ENCODE peak calls at places on chromosomes 11 and 22, in four cellular contexts. One of them, this sample, is unnamed.

GRCh38 chr11:10012068-10012467 is 282.0 kb downstream of the SBF2 start:
- DNase-seq in hippocampal formation: no peak
- DNase-seq in lung: no peak
- DNase-seq in MM.1S: no peak
- DNase-seq in this sample: no peak

GRCh38 chr22:33119044-33119443 is 60.9 kb upstream of the SYN3 start:
- DNase-seq in hippocampal formation: no peak
- DNase-seq in lung: no peak
- DNase-seq in MM.1S: no peak
- DNase-seq in this sample: no peak

GRCh38 chr22:38414009-38414395 is 41.0 kb downstream of the KCNJ4 start:
- DNase-seq in hippocampal formation: no peak
- DNase-seq in lung: no peak
- DNase-seq in MM.1S: no peak
- DNase-seq in this sample: peak

GRCh38 chr11:43765194-43765593 is 84.7 kb downstream of the HSD17B12 start:
- DNase-seq in hippocampal formation: no peak
- DNase-seq in lung: no peak
- DNase-seq in MM.1S: no peak
- DNase-seq in this sample: no peak

GRCh38 chr11:113528982-113529381 is 53.8 kb upstream of the DRD2 start:
- DNase-seq in hippocampal formation: no peak
- DNase-seq in lung: no peak
- DNase-seq in MM.1S: no peak
- DNase-seq in this sample: no peak

GRCh38 chr22:44753189-44754042 is 1.0 kb downstream of the ARHGAP8 start:
- DNase-seq in hippocampal formation: no peak
- DNase-seq in lung: peak
- DNase-seq in MM.1S: no peak
- DNase-seq in this sample: no peak

GRCh38 chr11:72280037-72280436 is 36.1 kb upstream of the PHOX2A start:
- DNase-seq in hippocampal formation: no peak
- DNase-seq in lung: no peak
- DNase-seq in MM.1S: no peak
- DNase-seq in this sample: no peak

GRCh38 chr11:79678780-79679468 is 238.1 kb upstream of the TENM4 start:
- DNase-seq in hippocampal formation: no peak
- DNase-seq in lung: no peak
- DNase-seq in MM.1S: no peak
- DNase-seq in this sample: peak

GRCh38 chr11:8006349-8006977 is 19.3 kb downstream of the EIF3F start:
- DNase-seq in hippocampal formation: peak
- DNase-seq in lung: peak
- DNase-seq in MM.1S: peak
- DNase-seq in this sample: peak

GRCh38 chr11:128346808-128347207 is 240.6 kb downstream of the ETS1 start:
- DNase-seq in hippocampal formation: no peak
- DNase-seq in lung: no peak
- DNase-seq in MM.1S: no peak
- DNase-seq in this sample: no peak

GRCh38 chr22:47588583-47588970 is 826.1 kb downstream of the TBC1D22A start:
- DNase-seq in hippocampal formation: no peak
- DNase-seq in lung: no peak
- DNase-seq in MM.1S: no peak
- DNase-seq in this sample: no peak

GRCh38 chr22:50469377-50470305 is 5.2 kb downstream of the SBF1 start:
- DNase-seq in hippocampal formation: no peak
- DNase-seq in lung: peak
- DNase-seq in MM.1S: peak
- DNase-seq in this sample: no peak

GRCh38 chr11:2752204-2752772 is 52.5 kb upstream of the KCNQ1OT1 start:
- DNase-seq in hippocampal formation: no peak
- DNase-seq in lung: no peak
- DNase-seq in MM.1S: no peak
- DNase-seq in this sample: no peak

GRCh38 chr22:36771376-36772063 is 4.4 kb downstream of the IFT27 start:
- DNase-seq in hippocampal formation: no peak
- DNase-seq in lung: no peak
- DNase-seq in MM.1S: no peak
- DNase-seq in this sample: no peak

GRCh38 chr11:132576706-132577105 is 955.6 kb downstream of the OPCML start:
- DNase-seq in hippocampal formation: no peak
- DNase-seq in lung: no peak
- DNase-seq in MM.1S: no peak
- DNase-seq in this sample: peak

GRCh38 chr11:123742334-123742733 is 874 bp upstream of the ZNF202 start:
- DNase-seq in hippocampal formation: no peak
- DNase-seq in lung: no peak
- DNase-seq in MM.1S: no peak
- DNase-seq in this sample: no peak

GRCh38 chr22:39494471-39495120 is 7.5 kb upstream of the MIEF1 start:
- DNase-seq in hippocampal formation: no peak
- DNase-seq in lung: no peak
- DNase-seq in MM.1S: no peak
- DNase-seq in this sample: no peak

This sample was measured in esophagus muscularis mucosa.